ENCODE peak calls at places on chromosomes 6 and 20, in nine cellular contexts. S, Z, N, C, F, A, U, P and X are unnamed samples.
A peak's percentile ranks its signal among the peaks of the same experiment; 100 is the strongest.

GRCh38 chr6:15915508-15916178 is 213.2 kb upstream of the MYLIP start:
- DNase-seq in S (no peak), Z (no peak), N (no peak), C (no peak), F (no peak), A (no peak), U (no peak), P (no peak), X (no peak)

GRCh38 chr6:10268661-10269060 is 146.2 kb downstream of the TFAP2A start:
- DNase-seq in S (no peak), Z (no peak), N (peak; percentile 63), C (no peak), F (no peak), A (no peak), U (no peak), P (no peak), X (no peak)

GRCh38 chr20:17026346-17026745 is 200.5 kb upstream of the PCSK2 start:
- DNase-seq in S (no peak), Z (no peak), N (no peak), C (no peak), F (no peak), A (peak; percentile 67), U (no peak), P (no peak), X (no peak)

GRCh38 chr20:36149012-36149411 is 5.5 kb upstream of the EPB41L1 start:
- DNase-seq in S (no peak), Z (no peak), N (no peak), C (no peak), F (no peak), A (no peak), U (no peak), P (no peak), X (no peak)

GRCh38 chr6:150408842-150409241 is 40.0 kb downstream of the IYD start:
- DNase-seq in S (no peak), Z (no peak), N (no peak), C (no peak), F (no peak), A (no peak), U (no peak), P (no peak), X (peak; percentile 45)

GRCh38 chr6:128005009-128005408 is 104.2 kb upstream of the THEMIS start:
- DNase-seq in S (no peak), Z (no peak), N (no peak), C (no peak), F (no peak), A (peak; percentile 17), U (no peak), P (no peak), X (peak; percentile 26)

GRCh38 chr6:116126032-116126431 is at the start of gene COL10A1:
- DNase-seq in S (no peak), Z (no peak), N (no peak), C (no peak), F (no peak), A (no peak), U (no peak), P (no peak), X (no peak)

GRCh38 chr6:15365273-15365687 is 119.4 kb downstream of the JARID2 start:
- DNase-seq in S (peak; percentile 16), Z (peak; percentile 27), N (peak; percentile 92), C (peak; percentile 64), F (peak; percentile 82), A (peak; percentile 93), U (peak; percentile 71), P (no peak), X (peak; percentile 92)

GRCh38 chr20:1336699-1337387 is 7.9 kb upstream of the SDCBP2 start:
- DNase-seq in S (no peak), Z (no peak), N (no peak), C (peak; percentile 20), F (peak; percentile 28), A (no peak), U (peak; percentile 36), P (no peak), X (no peak)

GRCh38 chr20:61654726-61655125 is 402.7 kb downstream of the CDH4 start:
- DNase-seq in S (no peak), Z (no peak), N (no peak), C (no peak), F (no peak), A (no peak), U (no peak), P (no peak), X (no peak)

GRCh38 chr6:29737707-29738630 is 14.7 kb downstream of the HLA-F start:
- DNase-seq in S (peak; percentile 53), Z (peak; percentile 68), N (peak; percentile 70), C (peak; percentile 77), F (peak; percentile 29), A (peak; percentile 75), U (peak; percentile 71), P (peak; percentile 35), X (peak; percentile 86)

GRCh38 chr20:6075428-6076219 is 21.8 kb upstream of the LRRN4 start:
- DNase-seq in S (no peak), Z (no peak), N (no peak), C (peak; percentile 66), F (no peak), A (no peak), U (no peak), P (no peak), X (no peak)

GRCh38 chr6:149766156-149766768 is 16.7 kb downstream of the PCMT1 start:
- DNase-seq in S (no peak), Z (no peak), N (no peak), C (peak; percentile 91), F (no peak), A (peak; percentile 89), U (peak; percentile 50), P (no peak), X (peak; percentile 32)

GRCh38 chr6:14258695-14259655 is 141.4 kb downstream of the CD83 start:
- DNase-seq in S (no peak), Z (no peak), N (peak; percentile 26), C (no peak), F (peak; percentile 5), A (no peak), U (no peak), P (no peak), X (no peak)

GRCh38 chr6:118644007-118644406 is 7.4 kb downstream of the CEP85L start:
- DNase-seq in S (no peak), Z (no peak), N (no peak), C (peak; percentile 34), F (no peak), A (no peak), U (peak; percentile 33), P (no peak), X (peak; percentile 18)

GRCh38 chr6:157169186-157169585 is 154.1 kb downstream of the TMEM242 start:
- DNase-seq in S (no peak), Z (no peak), N (no peak), C (no peak), F (no peak), A (no peak), U (no peak), P (no peak), X (no peak)